ENCODE peak calls at places on chromosomes 2 and 18, in nine cellular contexts. B is AG20443; K is stimulated activated CD8-positive, alpha-beta memory T cell treated with anti-CD3 and anti-CD28 coated beads, Interleukin-4, amount 100 ng/mL, for 4 hours; Q is Calu3; P is activated CD8-positive, alpha-beta T cell treated with anti-CD3 and anti-CD28 coated beads, Interleukin-2, amount 10 ng/mL, durations not matched to agents 7 days and 5 days; J is CD8-positive, alpha-beta memory T cell; W is RCC 7860; C is endothelial cell; F is keratinocyte. Z is an unnamed sample.
A peak's percentile ranks its signal among the peaks of the same experiment; 100 is the strongest.

GRCh38 chr18:59959079-59959478 is 59.3 kb downstream of the PMAIP1 start:
- DNase-seq in C (no peak), J (no peak), W (peak; percentile 59), K (no peak), F (no peak), B (no peak), P (no peak), Q (no peak), Z (no peak)

GRCh38 chr18:34350778-34351177 is 126.1 kb upstream of the NOL4 start:
- DNase-seq in K (no peak), W (no peak), Q (no peak), C (no peak), B (no peak), J (no peak), F (no peak), P (no peak), Z (no peak)

GRCh38 chr18:58544616-58545337 is 84.1 kb downstream of the ALPK2 start:
- DNase-seq in F (no peak), C (no peak), B (no peak), K (no peak), P (no peak), J (no peak), W (peak; percentile 37), Q (no peak), Z (no peak)

GRCh38 chr2:236935131-236935530 is 150.6 kb upstream of the COPS8 start:
- DNase-seq in P (no peak), C (peak; percentile 0), J (no peak), W (no peak), Q (no peak), B (no peak), F (no peak), K (no peak), Z (no peak)

GRCh38 chr2:84959494-84960156 is 11.3 kb upstream of the KCMF1 start:
- DNase-seq in J (no peak), B (no peak), C (no peak), P (no peak), F (no peak), W (no peak), K (no peak), Q (no peak), Z (peak; percentile 23)

GRCh38 chr18:427005-427404 is 73.5 kb downstream of the COLEC12 start:
- DNase-seq in Q (no peak), W (no peak), C (no peak), P (no peak), J (no peak), B (peak; percentile 50), F (no peak), K (no peak), Z (no peak)

GRCh38 chr2:30278419-30278818 is 47.1 kb downstream of the LBH start:
- DNase-seq in P (no peak), Q (no peak), W (no peak), C (no peak), F (no peak), J (no peak), K (no peak), B (no peak), Z (no peak)

GRCh38 chr2:227397562-227397961 is 9.8 kb upstream of the SCYGR1 start:
- DNase-seq in J (no peak), K (no peak), W (no peak), P (no peak), F (no peak), Q (no peak), C (no peak), B (no peak), Z (no peak)

GRCh38 chr2:225637199-225637598 is 237.7 kb downstream of the NYAP2 start:
- DNase-seq in P (no peak), Q (no peak), K (no peak), F (no peak), W (no peak), B (peak; percentile 19), C (no peak), J (no peak), Z (no peak)

GRCh38 chr18:79395761-79396404 is at the start of gene NFATC1:
- DNase-seq in W (no peak), C (peak; percentile 80), F (no peak), B (peak; percentile 86), J (peak; percentile 59), P (peak; percentile 53), K (peak; percentile 59), Q (peak; percentile 42), Z (peak; percentile 91)

GRCh38 chr2:174486614-174487535 is at the start of gene GPR155:
- DNase-seq in K (peak; percentile 91), W (peak; percentile 89), P (peak; percentile 100), C (peak; percentile 98), Q (peak; percentile 98), B (peak; percentile 99), F (peak; percentile 81), J (peak; percentile 95), Z (peak; percentile 100)

GRCh38 chr18:57441395-57441794 is 6.2 kb downstream of the ONECUT2 start:
- DNase-seq in B (peak; percentile 66), P (no peak), F (no peak), W (no peak), K (no peak), C (no peak), J (no peak), Q (peak; percentile 77), Z (no peak)

GRCh38 chr2:118133916-118134315 is 45.6 kb downstream of the INSIG2 start:
- DNase-seq in W (peak; percentile 12), P (no peak), Q (no peak), C (no peak), F (no peak), J (no peak), B (no peak), K (no peak), Z (no peak)

GRCh38 chr2:12702661-12703121 is 14.0 kb upstream of the TRIB2 start:
- DNase-seq in K (no peak), Q (peak; percentile 43), F (peak; percentile 38), C (no peak), P (no peak), B (peak; percentile 81), W (no peak), J (no peak), Z (no peak)

GRCh38 chr18:1463981-1464380 is 559.3 kb downstream of the ADCYAP1 start:
- DNase-seq in C (no peak), Q (no peak), J (no peak), F (no peak), B (no peak), K (no peak), P (no peak), W (no peak), Z (no peak)

GRCh38 chr2:135893374-135893794 is 17.1 kb upstream of the MCM6 start:
- DNase-seq in P (no peak), B (no peak), J (no peak), W (no peak), C (no peak), K (no peak), Q (no peak), F (no peak), Z (no peak)

GRCh38 chr18:26438980-26439379 is 109.4 kb downstream of the KCTD1 start:
- DNase-seq in K (no peak), F (no peak), C (no peak), Q (no peak), W (no peak), J (no peak), P (no peak), B (no peak), Z (no peak)